ENCODE peak calls at places on chromosome 22, in nine cellular contexts. C, G, W, B, L, D, X, F and Q are unnamed samples.

GRCh38 chr22:31040542-31041398 is 40.3 kb upstream of the SMTN start:
- DNase-seq in B (no peak), G (no peak), X (no peak), C (no peak), L (no peak), F (no peak), D (no peak), W (no peak), Q (no peak)

GRCh38 chr22:21632237-21632895 is at the start of gene CCDC116:
- DNase-seq in D (no peak), X (peak; percentile 61), C (peak; percentile 82), B (no peak), W (peak; percentile 48), F (no peak), L (no peak), G (peak; percentile 40), Q (no peak)

GRCh38 chr22:36644333-36644757 is 59.2 kb downstream of the CACNG2 start:
- DNase-seq in G (no peak), X (peak; percentile 68), D (peak; percentile 66), F (peak; percentile 56), W (peak; percentile 55), B (no peak), L (no peak), C (peak; percentile 30), Q (no peak)

GRCh38 chr22:17131686-17132085 is 10.5 kb upstream of the TMEM121B start:
- DNase-seq in F (no peak), C (no peak), W (no peak), X (peak; percentile 45), D (no peak), B (no peak), L (no peak), G (no peak), Q (peak; percentile 45)

GRCh38 chr22:49827853-49828598 is at the start of gene BRD1:
- DNase-seq in F (no peak), B (peak; percentile 14), X (peak; percentile 73), L (no peak), W (peak; percentile 10), D (no peak), G (peak; percentile 49), C (no peak), Q (peak; percentile 15)

GRCh38 chr22:24054356-24054755 is 43.3 kb downstream of the CABIN1 start:
- DNase-seq in C (no peak), W (no peak), G (no peak), B (no peak), D (no peak), L (no peak), F (no peak), X (no peak), Q (no peak)

GRCh38 chr22:44026630-44027511 is 2.8 kb downstream of the PARVB start:
- DNase-seq in X (no peak), F (peak; percentile 96), L (no peak), W (peak; percentile 84), B (no peak), C (peak; percentile 91), G (peak; percentile 64), D (peak; percentile 75), Q (peak; percentile 36)

GRCh38 chr22:35629406-35630234 is 12.5 kb upstream of the MB start:
- DNase-seq in C (no peak), F (peak; percentile 91), D (peak; percentile 39), W (peak; percentile 9), G (peak; percentile 59), X (no peak), B (no peak), L (no peak), Q (no peak)

GRCh38 chr22:33922268-33922667 is 2.0 kb upstream of the LARGE1 start:
- DNase-seq in F (peak; percentile 33), C (no peak), D (no peak), L (no peak), W (no peak), G (no peak), B (peak; percentile 36), X (peak; percentile 33), Q (peak; percentile 19)

GRCh38 chr22:17853066-17853465 is 78.8 kb upstream of the BID start:
- DNase-seq in X (no peak), F (no peak), G (no peak), C (no peak), W (no peak), D (no peak), B (no peak), L (no peak), Q (no peak)

GRCh38 chr22:27241430-27242110 is 560.0 kb downstream of the MN1 start:
- DNase-seq in G (no peak), W (no peak), L (peak; percentile 77), C (no peak), B (peak; percentile 21), D (peak; percentile 19), F (no peak), X (no peak), Q (no peak)

GRCh38 chr22:39520054-39520873 is at the start of gene ATF4:
- DNase-seq in W (peak; percentile 97), G (peak; percentile 92), D (peak; percentile 98), F (peak; percentile 99), C (peak; percentile 99), L (peak; percentile 96), X (peak; percentile 96), B (peak; percentile 91), Q (peak; percentile 82)

GRCh38 chr22:28899199-28899853 is 16.0 kb downstream of the ZNRF3 start:
- DNase-seq in W (no peak), X (no peak), D (no peak), G (peak; percentile 36), F (peak; percentile 29), L (no peak), C (no peak), B (no peak), Q (no peak)

GRCh38 chr22:27919943-27920755 is 1.1 kb upstream of the PITPNB start:
- DNase-seq in L (no peak), F (peak; percentile 52), X (peak; percentile 58), G (no peak), W (no peak), B (no peak), C (no peak), D (peak; percentile 41), Q (no peak)

GRCh38 chr22:36369922-36370781 is 17.6 kb downstream of the MYH9 start:
- DNase-seq in L (no peak), X (no peak), B (no peak), F (no peak), G (no peak), W (peak; percentile 11), C (no peak), D (no peak), Q (no peak)